ENCODE peak calls at places on chromosomes 2 and 18, in seven cellular contexts. K is CD8-positive, alpha-beta memory T cell; U is fibroblast of lung; B is psoas muscle; A is H9; L is prostate gland; Y is CD4-positive, CD25-positive, alpha-beta regulatory T cell. E is an unnamed sample.

GRCh38 chr2:74576151-74576755 is 21.7 kb downstream of the DOK1 start:
- DNase-seq in K (no peak), A (no peak), B (no peak), Y (no peak), L (no peak), U (peak; percentile 62), E (no peak)

GRCh38 chr2:109335586-109336266 is 206.7 kb downstream of the SH3RF3 start:
- DNase-seq in U (peak; percentile 90), B (no peak), L (no peak), A (no peak), K (no peak), Y (no peak), E (no peak)

GRCh38 chr18:34744569-34744968 is 34.5 kb downstream of the DTNA start:
- DNase-seq in Y (no peak), U (no peak), B (no peak), A (no peak), K (no peak), L (no peak), E (no peak)

GRCh38 chr18:1392046-1392445 is 487.4 kb downstream of the ADCYAP1 start:
- DNase-seq in A (no peak), B (no peak), K (no peak), L (no peak), Y (no peak), U (no peak), E (no peak)

GRCh38 chr2:168255103-168255502 is 7.7 kb upstream of the STK39 start:
- DNase-seq in K (no peak), B (no peak), Y (no peak), A (no peak), U (no peak), L (no peak), E (no peak)

GRCh38 chr2:86636842-86637241 is 13.2 kb upstream of the RNF103 start:
- DNase-seq in Y (no peak), B (no peak), A (no peak), U (no peak), K (no peak), L (no peak), E (no peak)

GRCh38 chr2:101418704-101419663 is 31.7 kb upstream of the CREG2 start:
- DNase-seq in Y (peak; percentile 28), K (peak; percentile 61), U (peak; percentile 56), B (no peak), L (peak; percentile 48), A (no peak), E (no peak)

GRCh38 chr2:88614497-88615157 is 12.6 kb downstream of the EIF2AK3 start:
- DNase-seq in L (no peak), K (no peak), B (no peak), A (no peak), Y (no peak), U (no peak), E (no peak)

GRCh38 chr18:10025756-10026290 is 112.0 kb downstream of the VAPA start:
- DNase-seq in U (peak; percentile 63), A (no peak), Y (no peak), B (no peak), L (no peak), K (no peak), E (no peak)

GRCh38 chr2:105653313-105653712 is 91.4 kb upstream of the NCK2 start:
- DNase-seq in U (no peak), Y (no peak), B (no peak), A (no peak), L (no peak), K (no peak), E (no peak)

GRCh38 chr2:196276421-196276820 is 105.0 kb upstream of the STK17B start:
- DNase-seq in L (no peak), U (no peak), K (no peak), A (no peak), B (no peak), Y (no peak), E (no peak)

GRCh38 chr18:35933982-35934381 is 38.5 kb upstream of the RMP24 start:
- DNase-seq in K (no peak), B (no peak), U (no peak), Y (no peak), A (no peak), L (no peak), E (no peak)

GRCh38 chr2:63865159-63865799 is 23.6 kb downstream of the UGP2 start:
- DNase-seq in Y (no peak), U (no peak), B (no peak), L (no peak), A (no peak), K (no peak), E (no peak)

GRCh38 chr2:135600915-135601314 is 69.6 kb downstream of the R3HDM1 start:
- DNase-seq in Y (no peak), B (no peak), K (no peak), U (no peak), L (no peak), A (no peak), E (no peak)

GRCh38 chr2:213188971-213189899 is 37.8 kb upstream of the IKZF2 start:
- DNase-seq in Y (no peak), B (no peak), L (no peak), A (peak; percentile 67), K (no peak), U (peak; percentile 54), E (no peak)

GRCh38 chr2:22002066-22002465 is 878.3 kb downstream of the TDRD15 start:
- DNase-seq in Y (no peak), L (no peak), B (no peak), A (no peak), K (no peak), U (no peak), E (no peak)

GRCh38 chr2:11698009-11698922 is 28.3 kb upstream of the NTSR2 start:
- DNase-seq in U (peak; percentile 77), B (peak; percentile 91), Y (no peak), L (no peak), K (no peak), A (no peak), E (peak; percentile 73)
- H3K4me1 ChIP-seq in U (peaks cover 26% of the 10 kb centered on the region), B (peaks cover 34% of the 10 kb centered on the region), Y (no peaks in the 10 kb centered on the region), L (no peaks in the 10 kb centered on the region), K (no peaks in the 10 kb centered on the region), A (no peaks in the 10 kb centered on the region), E (peaks cover 30% of the 10 kb centered on the region)

GRCh38 chr2:238286987-238287386 is 1.4 kb downstream of the PER2 start:
- DNase-seq in Y (no peak), A (no peak), B (peak; percentile 41), K (peak; percentile 37), U (peak; percentile 22), L (peak; percentile 46), E (no peak)

GRCh38 chr2:238285653-238286082 is 2.7 kb downstream of the PER2 start:
- DNase-seq in U (peak; percentile 94), L (peak; percentile 94), B (peak; percentile 79), K (no peak), A (peak; percentile 48), Y (no peak), E (peak; percentile 60)

GRCh38 chr2:238286095-238286494 is 2.3 kb downstream of the PER2 start:
- DNase-seq in Y (no peak), A (no peak), B (no peak), K (no peak), U (no peak), L (no peak), E (no peak)

GRCh38 chr2:238287702-238288649 is at the start of gene PER2:
- DNase-seq in L (peak; percentile 45), Y (peak; percentile 10), K (peak; percentile 64), B (peak; percentile 70), U (peak; percentile 89), A (peak; percentile 66), E (peak; percentile 61)

GRCh38 chr2:238286551-238286950 is 1.9 kb downstream of the PER2 start:
- DNase-seq in Y (no peak), B (peak; percentile 69), A (no peak), U (peak; percentile 89), K (peak; percentile 41), L (peak; percentile 82), E (peak; percentile 50)
- H3K4me1 ChIP-seq in Y (peaks cover 29% of the 10 kb centered on the region), B (peaks cover 44% of the 10 kb centered on the region), A (no peaks in the 10 kb centered on the region), U (peaks cover 23% of the 10 kb centered on the region), K (peaks cover 23% of the 10 kb centered on the region), L (peaks cover 51% of the 10 kb centered on the region), E (peaks cover 86% of the 10 kb centered on the region)

GRCh38 chr18:48931680-48932461 is 18.9 kb downstream of the SMAD7 start:
- DNase-seq in Y (no peak), B (no peak), A (no peak), U (no peak), K (no peak), L (no peak), E (no peak)
- H3K4me1 ChIP-seq in Y (peaks cover 97% of the 10 kb centered on the region), B (peaks cover 91% of the 10 kb centered on the region), A (peaks cover 22% of the 10 kb centered on the region), U (peaks cover 65% of the 10 kb centered on the region), K (peaks cover 92% of the 10 kb centered on the region), L (peaks cover 36% of the 10 kb centered on the region), E (peaks cover 100% of the 10 kb centered on the region)

GRCh38 chr18:58337285-58337684 is 291.6 kb downstream of the ALPK2 start:
- DNase-seq in Y (no peak), A (no peak), L (no peak), B (no peak), U (no peak), K (no peak), E (no peak)
- H3K4me1 ChIP-seq in Y (no peaks in the 10 kb centered on the region), A (peaks cover 8% of the 10 kb centered on the region), L (no peaks in the 10 kb centered on the region), B (peaks cover 13% of the 10 kb centered on the region), U (no peaks in the 10 kb centered on the region), K (no peaks in the 10 kb centered on the region), E (peaks cover 27% of the 10 kb centered on the region)

GRCh38 chr2:240565267-240566202 is 2.7 kb upstream of the RNPEPL1 start:
- DNase-seq in B (peak; percentile 72), L (peak; percentile 52), Y (peak; percentile 89), A (peak; percentile 22), K (peak; percentile 98), U (peak; percentile 71), E (peak; percentile 76)

GRCh38 chr2:240566203-240567136 is 1.8 kb upstream of the RNPEPL1 start:
- DNase-seq in U (peak; percentile 75), K (peak; percentile 97), L (peak; percentile 89), B (peak; percentile 94), Y (peak; percentile 94), A (peak; percentile 84), E (peak; percentile 95)

GRCh38 chr2:240567137-240567871 is 980 bp upstream of the RNPEPL1 start:
- DNase-seq in L (no peak), U (no peak), K (peak; percentile 69), Y (peak; percentile 38), B (peak; percentile 29), A (no peak), E (peak; percentile 17)

GRCh38 chr2:240564191-240564570 is 4.0 kb downstream of the DUSP28 start:
- DNase-seq in U (no peak), Y (no peak), A (peak; percentile 14), B (no peak), L (no peak), K (no peak), E (no peak)

GRCh38 chr2:240564571-240565266 is 3.6 kb upstream of the RNPEPL1 start:
- DNase-seq in B (no peak), K (peak; percentile 61), U (no peak), A (peak; percentile 16), L (no peak), Y (no peak), E (no peak)
- H3K4me1 ChIP-seq in B (peaks cover 50% of the 10 kb centered on the region), K (peaks cover 73% of the 10 kb centered on the region), U (peaks cover 26% of the 10 kb centered on the region), A (peaks cover 2% of the 10 kb centered on the region), L (peaks cover 34% of the 10 kb centered on the region), Y (peaks cover 80% of the 10 kb centered on the region), E (peaks cover 66% of the 10 kb centered on the region)

E was measured in left ventricle myocardium inferior.